ENCODE peak calls at places on chromosome 9, in eight cellular contexts. S is PC-9, O is osteoblast, T is hepatocyte, F is neural progenitor cell, H is tibial nerve, R is H1, E is cardiac muscle cell. B is an unnamed sample. For H3K9me3, the result is how much of the 10 kb centered on the place peaks cover.

GRCh38 chr9:98899399-98900056 is 44.2 kb upstream of the COL15A1 start:
- DNase-seq in E (peak), T (peak), H (no peak), F (no peak), R (no peak), O (peak), S (no peak), B (no peak)

GRCh38 chr9:113775714-113776113 is 100.4 kb upstream of the ZNF618 start:
- DNase-seq in S (no peak), R (no peak), T (no peak), E (peak), O (no peak), H (no peak), F (no peak), B (no peak)

GRCh38 chr9:36817160-36817834 is 216.8 kb downstream of the PAX5 start:
- DNase-seq in S (no peak), T (no peak), R (no peak), O (no peak), H (no peak), E (no peak), F (no peak), B (no peak)

GRCh38 chr9:136821333-136822031 is 13.7 kb downstream of the RABL6 start:
- DNase-seq in O (no peak), T (no peak), F (peak), S (no peak), H (no peak), E (peak), R (no peak), B (no peak)

GRCh38 chr9:98971168-98971914 is 27.6 kb downstream of the COL15A1 start:
- DNase-seq in E (peak), F (no peak), T (peak), S (no peak), O (peak), R (no peak), H (no peak), B (no peak)

GRCh38 chr9:137582286-137582860 is 3.6 kb upstream of the DPH7 start:
- DNase-seq in F (peak), H (no peak), R (no peak), T (no peak), S (peak), E (no peak), O (peak), B (no peak)

GRCh38 chr9:371349-371748 is 156.7 kb downstream of the DOCK8 start:
- DNase-seq in F (no peak), T (peak), H (no peak), O (no peak), E (peak), R (no peak), S (no peak), B (no peak)

GRCh38 chr9:33256236-33256635 is 8.3 kb downstream of the BAG1 start:
- DNase-seq in E (no peak), S (no peak), T (no peak), H (no peak), R (no peak), O (no peak), F (no peak), B (no peak)

GRCh38 chr9:35349287-35349990 is 140.5 kb upstream of the RUSC2 start:
- DNase-seq in O (no peak), E (no peak), H (no peak), R (no peak), F (no peak), S (no peak), T (no peak), B (no peak)

GRCh38 chr9:115986508-115986907 is 167.1 kb upstream of the PAPPA start:
- DNase-seq in H (no peak), R (no peak), T (no peak), S (no peak), F (no peak), E (no peak), O (no peak), B (no peak)

GRCh38 chr9:120413121-120414048 is 166.6 kb downstream of the CDK5RAP2 start:
- DNase-seq in O (no peak), H (no peak), S (no peak), E (no peak), F (peak), T (no peak), R (no peak), B (peak)

GRCh38 chr9:137221095-137221374 is 1.0 kb downstream of the RNF208 start:
- DNase-seq in R (no peak), T (no peak), S (no peak), E (no peak), F (no peak), O (no peak), H (no peak), B (no peak)

GRCh38 chr9:136119259-136120118 is 814 bp upstream of the TMEM250 start:
- DNase-seq in H (no peak), T (peak), R (no peak), O (peak), F (peak), E (peak), S (peak), B (peak)

GRCh38 chr9:3435732-3436131 is 90.1 kb downstream of the RFX3 start:
- DNase-seq in S (no peak), T (no peak), O (no peak), F (no peak), R (no peak), E (no peak), H (no peak), B (no peak)

GRCh38 chr9:123551636-123552203 is 195.7 kb downstream of the CRB2 start:
- DNase-seq in O (no peak), H (no peak), R (no peak), E (no peak), F (no peak), S (no peak), T (no peak), B (no peak)

GRCh38 chr9:32928912-32929311 is 72.5 kb downstream of the APTX start:
- DNase-seq in S (peak), E (peak), F (no peak), R (no peak), O (no peak), T (no peak), H (no peak), B (no peak)

GRCh38 chr9:116103976-116104820 is 49.4 kb upstream of the PAPPA start:
- DNase-seq in T (no peak), O (no peak), H (no peak), R (no peak), S (no peak), F (no peak), E (peak), B (no peak)

GRCh38 chr9:3736186-3736585 is 210.4 kb upstream of the RFX3 start:
- DNase-seq in T (peak), E (peak), F (no peak), O (no peak), H (no peak), S (no peak), R (no peak), B (no peak)

GRCh38 chr9:133512253-133513213 is 12.2 kb downstream of the MYMK start:
- DNase-seq in R (no peak), E (no peak), F (no peak), H (no peak), O (peak), T (no peak), S (no peak), B (no peak)

GRCh38 chr9:83299556-83299955 is 236.6 kb upstream of the RASEF start:
- DNase-seq in O (no peak), R (no peak), S (peak), E (peak), H (no peak), F (peak), T (peak), B (no peak)

GRCh38 chr9:74413876-74414275 is 83.3 kb upstream of the RORB start:
- DNase-seq in E (no peak), H (no peak), T (peak), F (no peak), R (no peak), O (no peak), S (no peak), B (no peak)

GRCh38 chr9:136728548-136729123 is 14.1 kb downstream of the LCN10 start:
- DNase-seq in S (peak), F (peak), O (peak), H (no peak), R (no peak), T (no peak), E (peak), B (peak)

GRCh38 chr9:118223111-118223510 is 518.9 kb downstream of the TLR4 start:
- DNase-seq in E (no peak), R (no peak), T (no peak), F (no peak), H (no peak), S (no peak), O (no peak), B (no peak)
- H3K9me3 ChIP-seq in E (under half), R (under half), T (under half), F (under half), H (under half), S (under half), O (under half), B (under half)

GRCh38 chr9:2302606-2303005 is 287.5 kb downstream of the SMARCA2 start:
- DNase-seq in E (peak), R (no peak), H (no peak), O (no peak), F (no peak), S (no peak), T (no peak), B (no peak)

GRCh38 chr9:2299156-2299842 is 284.2 kb downstream of the SMARCA2 start:
- DNase-seq in O (no peak), E (no peak), T (peak), H (no peak), S (peak), F (no peak), R (no peak), B (no peak)

GRCh38 chr9:2299843-2300205 is 284.7 kb downstream of the SMARCA2 start:
- DNase-seq in O (no peak), T (no peak), R (no peak), S (no peak), H (no peak), F (no peak), E (peak), B (no peak)

GRCh38 chr9:2298217-2298616 is 283.1 kb downstream of the SMARCA2 start:
- DNase-seq in O (no peak), S (no peak), E (no peak), F (no peak), T (no peak), H (no peak), R (no peak), B (no peak)

DNA sequence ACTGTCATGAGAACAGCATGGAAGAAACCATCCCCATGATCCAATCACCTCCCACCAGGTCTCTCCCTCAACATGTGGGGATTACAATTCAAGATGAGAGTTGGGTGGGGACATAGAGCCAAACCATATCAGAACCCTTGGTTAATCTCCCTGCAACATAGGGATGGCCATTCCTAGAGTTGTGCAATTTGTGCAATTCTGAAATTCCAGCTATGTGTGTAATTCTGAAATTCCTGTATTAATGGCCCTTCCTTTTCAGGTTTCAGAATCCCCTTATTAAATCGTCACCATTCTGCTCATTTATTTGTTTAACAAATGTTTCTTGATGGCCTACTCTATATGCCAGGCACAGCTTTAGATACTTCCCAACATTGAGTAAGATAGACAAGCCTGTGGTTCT is 282.6 kb downstream of the SMARCA2 start:
- DNase-seq in E (peak), F (no peak), H (no peak), O (no peak), T (no peak), S (no peak), R (no peak), B (no peak)
- H3K9me3 ChIP-seq in E (under half), F (under half), H (under half), O (under half), T (under half), S (under half), R (under half), B (under half)

DNA sequence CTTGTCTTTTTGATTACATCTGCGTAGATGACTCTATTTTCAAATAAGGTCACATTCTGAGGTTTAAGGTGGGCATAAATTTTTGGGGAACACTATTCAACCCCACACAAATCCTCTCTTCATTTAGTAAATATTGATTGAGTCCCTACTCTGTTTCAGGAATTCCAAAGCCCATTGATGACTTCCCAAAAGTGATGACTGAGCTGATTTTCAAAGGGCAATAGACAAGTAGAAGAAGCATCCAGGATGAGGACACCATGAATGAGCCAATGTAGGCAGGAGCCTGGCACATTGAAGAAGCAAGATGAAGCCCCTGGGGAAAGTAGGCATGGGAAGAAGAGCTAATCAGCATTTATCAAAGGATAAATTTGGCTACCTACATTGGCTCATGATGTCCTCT is 35.2 kb downstream of the OR1J1 start:
- DNase-seq in F (no peak), R (no peak), O (no peak), E (no peak), T (no peak), H (no peak), S (no peak), B (no peak)
- H3K9me3 ChIP-seq in F (under half), R (half or more), O (under half), E (under half), T (under half), H (under half), S (under half), B (under half)

GRCh38 chr9:40926404-40927259 is 201.8 kb downstream of the FOXD4L6 start:
- DNase-seq in T (no peak), S (no peak), E (no peak), H (no peak), O (no peak), F (no peak), R (no peak), B (no peak)

GRCh38 chr9:40927851-40928802 is 200.4 kb downstream of the FOXD4L6 start:
- DNase-seq in O (no peak), T (no peak), E (no peak), H (no peak), S (no peak), F (no peak), R (no peak), B (no peak)

GRCh38 chr9:40925149-40925548 is 203.3 kb downstream of the FOXD4L6 start:
- DNase-seq in T (no peak), E (no peak), R (no peak), F (no peak), H (no peak), O (no peak), S (no peak), B (no peak)

GRCh38 chr9:40927260-40927631 is 201.2 kb downstream of the FOXD4L6 start:
- DNase-seq in F (no peak), S (no peak), T (no peak), R (no peak), E (no peak), H (no peak), O (no peak), B (no peak)

DNA sequence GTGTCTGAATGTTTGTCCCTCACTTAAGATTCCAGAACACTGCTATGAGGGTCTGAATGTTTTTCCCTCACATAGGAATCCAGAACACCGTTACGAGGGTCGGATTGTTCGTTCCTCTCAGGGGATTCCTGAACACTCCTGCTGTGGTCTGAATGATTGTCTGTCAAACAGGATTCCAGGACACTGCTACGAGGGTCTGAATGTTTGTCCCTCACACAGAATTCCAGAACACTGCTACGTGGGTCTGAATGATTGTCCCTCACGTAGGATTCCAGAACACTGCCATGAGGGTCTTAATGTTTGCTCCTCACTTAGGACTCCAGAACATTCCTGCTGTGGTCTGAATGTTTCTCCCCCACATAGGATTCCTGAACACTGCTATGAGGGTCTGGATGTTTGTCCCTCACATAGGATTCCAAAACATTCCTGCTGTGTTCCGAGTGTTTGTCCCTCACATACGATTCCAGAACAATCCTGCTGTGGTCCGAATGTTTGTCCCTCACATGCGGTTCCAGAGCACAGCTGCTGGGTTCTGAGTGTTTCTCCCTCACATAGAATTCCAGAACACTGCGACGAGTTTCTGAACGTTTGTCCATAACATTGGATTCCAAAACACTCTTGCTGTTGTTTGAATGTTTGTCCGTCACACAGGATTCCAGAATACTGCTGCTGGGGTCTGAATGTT is 199.5 kb downstream of the FOXD4L6 start:
- DNase-seq in F (no peak), H (no peak), E (no peak), T (no peak), O (no peak), R (no peak), S (no peak), B (no peak)
- H3K9me3 ChIP-seq in F (under half), H (half or more), E (under half), T (under half), O (under half), R (half or more), S (under half), B (under half)

B was measured in HAP-1.